ENCODE peak calls at places on chromosome 17, in four cellular contexts. A is GM12878, B is K562, S is HL-60. D is an unnamed sample.

GRCh38 chr17:81912441-81913309 is 1.5 kb upstream of the PCYT2 start:
- DNase-seq in A (no peak), B (peak), S (no peak), D (no peak)

GRCh38 chr17:82212331-82213250 is at the start of gene CCDC57:
- DNase-seq in A (no peak), B (peak), S (peak), D (peak)

GRCh38 chr17:21522755-21523154 is 146.6 kb downstream of the KCNJ12 start:
- DNase-seq in A (no peak), B (no peak), S (no peak), D (no peak)

GRCh38 chr17:33696102-33696501 is 403.0 kb upstream of the ASIC2 start:
- DNase-seq in A (no peak), B (peak), S (no peak), D (no peak)

GRCh38 chr17:79097226-79098055 is 22.8 kb downstream of the ENGASE start:
- DNase-seq in A (no peak), B (peak), S (no peak), D (no peak)

GRCh38 chr17:60305141-60305540 is 86.8 kb downstream of the USP32 start:
- DNase-seq in A (peak), B (no peak), S (peak), D (no peak)

GRCh38 chr17:66290097-66290722 is 12.2 kb upstream of the PRKCA start:
- DNase-seq in A (no peak), B (peak), S (no peak), D (no peak)

GRCh38 chr17:81553616-81554181 is 1.5 kb upstream of the FAAP100 start:
- DNase-seq in A (peak), B (peak), S (peak), D (no peak)

GRCh38 chr17:75090871-75091854 is 3.4 kb downstream of the SLC16A5 start:
- DNase-seq in A (no peak), B (peak), S (no peak), D (no peak)

GRCh38 chr17:37368577-37368976 is 7.2 kb upstream of the C17orf78 start:
- DNase-seq in A (no peak), B (no peak), S (peak), D (no peak)

GRCh38 chr17:3636154-3636907 is at the start of the genes CTNS and SHPK:
- DNase-seq in A (peak), B (peak), S (peak), D (peak)

GRCh38 chr17:40025991-40026815 is 11.0 kb downstream of the CSF3 start:
- DNase-seq in A (no peak), B (no peak), S (no peak), D (no peak)

GRCh38 chr17:38353084-38353604 is 1.5 kb downstream of the SOCS7 start:
- DNase-seq in A (no peak), B (no peak), S (no peak), D (no peak)

GRCh38 chr17:63943745-63944144 is 11.6 kb upstream of the CD79B start:
- DNase-seq in A (no peak), B (no peak), S (no peak), D (no peak)

GRCh38 chr17:56021681-56022205 is 131.5 kb upstream of the ANKFN1 start:
- DNase-seq in A (no peak), B (no peak), S (no peak), D (no peak)

GRCh38 chr17:4858880-4859260 is 25.7 kb downstream of the MINK1 start:
- DNase-seq in A (no peak), B (no peak), S (no peak), D (no peak)

GRCh38 chr17:34979650-34980352 is 511 bp upstream of the LIG3 start:
- DNase-seq in A (no peak), B (peak), S (no peak), D (no peak)

GRCh38 chr17:5592382-5592781 is 8.1 kb upstream of the NLRP1 start:
- DNase-seq in A (no peak), B (no peak), S (no peak), D (no peak)

GRCh38 chr17:49853470-49854015 is 5.7 kb upstream of the TAC4 start:
- DNase-seq in A (no peak), B (no peak), S (no peak), D (no peak)

GRCh38 chr17:4074831-4075495 is 67.9 kb downstream of the ZZEF1 start:
- DNase-seq in A (peak), B (peak), S (peak), D (peak)

GRCh38 chr17:82275326-82275725 is 1.8 kb upstream of the CSNK1D start:
- DNase-seq in A (no peak), B (no peak), S (no peak), D (no peak)

GRCh38 chr17:61454932-61455753 is 2.9 kb downstream of the TBX4 start:
- DNase-seq in A (no peak), B (no peak), S (no peak), D (no peak)

GRCh38 chr17:57597531-57598453 is 147.3 kb downstream of the CCDC182 start:
- DNase-seq in A (no peak), B (peak), S (peak), D (no peak)

GRCh38 chr17:4980644-4981216 is 6.7 kb downstream of the CAMTA2 start:
- DNase-seq in A (no peak), B (peak), S (peak), D (peak)

GRCh38 chr17:41453069-41453468 is 12.3 kb upstream of the KRT38 start:
- DNase-seq in A (no peak), B (no peak), S (no peak), D (no peak)

GRCh38 chr17:41455236-41455635 is 11.9 kb downstream of the KRT32 start:
- DNase-seq in A (no peak), B (no peak), S (no peak), D (no peak)

GRCh38 chr17:41451154-41451728 is 10.5 kb upstream of the KRT38 start:
- DNase-seq in A (no peak), B (no peak), S (no peak), D (no peak)

GRCh38 chr17:41449008-41449407 is 8.2 kb upstream of the KRT38 start:
- DNase-seq in A (no peak), B (no peak), S (no peak), D (no peak)

GRCh38 chr17:41452276-41452675 is 11.5 kb upstream of the KRT38 start:
- DNase-seq in A (no peak), B (no peak), S (peak), D (no peak)
- TF ChIP-seq POLR2AphosphoS5 in A (no peak), B (no peak), S (no peak), D (no peak)

DNA sequence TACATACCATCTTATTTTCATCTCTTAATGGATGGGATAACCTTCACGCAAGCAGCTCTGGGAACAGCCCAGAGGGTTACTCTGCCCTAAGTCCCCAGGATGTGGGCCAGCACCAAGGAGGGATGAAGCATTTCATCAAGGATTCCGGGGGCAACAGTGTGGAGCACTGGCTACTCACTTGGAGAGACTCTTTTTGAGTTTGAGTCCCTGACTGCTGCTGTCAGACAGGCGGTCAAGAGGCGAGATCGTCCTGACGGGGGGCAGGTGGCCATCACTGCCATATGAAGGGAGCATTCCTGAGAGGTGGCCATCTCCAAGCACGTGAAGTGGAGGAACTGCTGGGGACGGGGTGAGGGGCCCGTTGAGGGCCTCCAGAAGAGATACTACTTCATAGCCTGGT is 18.1 kb upstream of the FOXJ1 start:
- DNase-seq in A (no peak), B (no peak), S (no peak), D (no peak)
- TF ChIP-seq SPI1 in A (no peak), B (no peak), S (no peak), D (no peak)

DNA sequence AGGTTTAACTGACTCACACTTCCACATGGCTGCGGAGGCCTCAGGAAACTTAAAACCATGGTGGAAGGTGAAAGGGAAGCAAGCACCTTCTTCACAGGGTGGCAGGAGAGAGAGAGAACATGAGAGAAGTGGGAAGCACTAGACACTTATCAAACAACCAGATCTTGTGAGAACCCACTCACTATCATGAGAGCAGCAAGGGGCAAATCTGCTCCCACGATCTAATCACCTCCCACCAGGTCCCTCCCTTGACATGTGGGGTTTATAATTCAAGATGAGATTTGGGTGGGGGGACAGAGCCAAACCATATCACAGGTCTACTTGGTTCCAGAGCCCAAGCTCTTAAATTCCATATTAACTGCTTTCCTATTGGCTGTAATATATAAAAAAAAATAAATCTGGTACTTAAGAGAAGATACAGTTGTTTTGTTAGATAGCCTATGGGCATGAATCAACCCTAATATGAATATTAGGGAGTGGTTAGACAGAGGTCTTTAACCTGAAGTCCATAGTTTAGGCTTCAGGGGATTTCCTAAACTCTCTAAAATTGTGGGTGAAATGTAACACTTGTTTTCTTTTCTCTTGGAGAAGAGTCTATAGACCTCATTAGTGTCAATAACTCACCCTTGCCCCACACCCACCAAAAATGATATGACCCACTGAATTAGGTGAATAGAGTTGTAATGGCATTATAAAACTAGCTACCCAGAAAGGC is 56.7 kb downstream of the SKAP1 start:
- DNase-seq in A (no peak), B (no peak), S (no peak), D (no peak)
- TF ChIP-seq POLR2AphosphoS5 in A (no peak), B (no peak), S (no peak), D (no peak)

DNA sequence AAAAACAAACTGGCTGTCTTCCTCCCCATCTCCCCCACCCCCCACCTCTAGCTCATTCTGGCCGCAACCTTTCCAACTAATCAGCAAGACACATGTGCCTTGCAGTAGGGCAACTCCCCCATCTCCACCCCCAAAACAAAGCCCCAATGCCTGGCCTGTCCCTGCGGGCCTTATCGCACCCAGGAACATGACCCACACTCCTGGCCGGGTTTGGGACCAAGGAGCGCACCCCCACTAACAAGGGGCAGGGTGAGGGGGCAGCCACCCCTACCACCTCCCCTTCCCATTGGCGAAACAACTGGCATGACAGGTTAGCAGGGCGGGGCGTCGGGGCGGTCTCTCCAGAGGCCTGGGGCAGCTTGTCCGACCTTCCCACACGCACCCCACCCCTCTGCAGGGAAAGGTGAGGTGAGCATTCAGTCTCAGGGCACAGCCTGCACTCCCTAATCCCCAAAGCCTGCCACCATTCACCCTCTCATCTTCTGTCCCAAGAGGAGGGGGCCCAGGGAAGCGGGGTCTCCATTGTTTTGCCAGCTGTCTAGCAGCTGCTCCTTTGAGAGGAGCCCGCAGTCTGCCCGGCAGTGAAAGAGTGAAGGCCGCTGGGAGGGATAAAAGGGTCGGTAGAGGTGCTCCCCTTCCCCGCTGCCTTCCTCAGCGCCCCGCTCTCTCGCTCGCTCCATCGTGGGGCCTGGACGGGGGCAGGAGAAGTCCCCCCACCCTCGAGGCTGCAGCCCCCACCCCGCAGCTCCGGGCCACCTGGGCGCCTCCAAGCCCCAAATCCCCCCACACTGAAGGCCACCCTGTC is 764 bp downstream of the MYO18A start:
- DNase-seq in A (no peak), B (peak), S (no peak), D (no peak)
- TF ChIP-seq SPI1 in A (no peak), B (no peak), S (no peak), D (no peak)

GRCh38 chr17:77322534-77323412 is 182.0 kb downstream of the SEC14L1 start:
- DNase-seq in A (no peak), B (peak), S (peak), D (no peak)
- TF ChIP-seq POLR2AphosphoS5 in A (peak), B (no peak), S (no peak), D (no peak)

DNA sequence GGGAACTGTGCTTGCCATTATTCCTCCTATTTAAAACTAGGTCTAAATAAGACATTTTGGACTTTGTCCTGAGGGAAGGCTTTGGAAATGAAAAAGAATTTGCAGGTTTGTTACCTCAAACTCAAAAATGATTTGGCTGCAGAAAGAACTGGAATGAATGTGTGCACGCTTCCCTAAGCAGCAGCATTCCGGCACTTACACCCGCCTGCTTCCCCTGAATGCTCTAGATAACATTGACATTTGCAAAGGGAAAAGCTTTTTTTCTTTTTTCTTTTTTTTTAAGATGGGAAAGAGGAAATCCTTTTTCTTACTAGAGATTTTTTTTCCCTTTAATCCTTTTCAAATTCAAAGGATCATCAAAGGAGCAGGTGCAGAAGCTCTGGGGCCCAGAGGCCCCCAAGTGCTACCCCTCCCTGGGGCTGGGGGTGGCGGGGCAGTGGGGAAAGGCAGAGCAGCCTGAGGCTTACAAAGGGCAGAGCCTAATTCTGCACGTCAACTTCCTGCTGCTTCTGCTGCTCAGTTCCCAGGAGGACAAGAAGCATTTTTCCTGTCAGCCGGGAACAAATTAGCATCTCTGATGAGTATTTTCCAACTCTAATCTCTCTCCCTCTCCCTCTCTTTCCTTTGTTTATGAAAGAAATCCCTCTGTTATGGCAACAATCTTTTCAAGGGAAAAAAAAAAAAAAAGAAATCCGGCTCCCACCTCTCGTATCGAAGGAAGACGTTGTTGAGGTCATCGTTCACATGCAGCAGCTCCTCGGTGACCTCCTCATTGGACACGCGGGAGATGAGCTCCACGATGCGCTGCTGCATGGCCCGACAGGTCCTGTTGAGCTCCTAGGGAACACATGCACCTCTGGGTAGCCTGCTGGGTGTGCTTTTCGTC is 32.1 kb upstream of the SREBF1 start:
- DNase-seq in A (no peak), B (no peak), S (no peak), D (no peak)
- TF ChIP-seq SPI1 in A (no peak), B (no peak), S (no peak), D (no peak)

GRCh38 chr17:27810902-27811557 is 10.7 kb upstream of the NOS2 start:
- DNase-seq in A (no peak), B (no peak), S (no peak), D (no peak)

GRCh38 chr17:27811961-27812360 is 11.6 kb upstream of the NOS2 start:
- DNase-seq in A (no peak), B (peak), S (no peak), D (no peak)

GRCh38 chr17:27808629-27809028 is 8.3 kb upstream of the NOS2 start:
- DNase-seq in A (peak), B (no peak), S (no peak), D (no peak)

GRCh38 chr17:27809555-27809954 is 9.2 kb upstream of the NOS2 start:
- DNase-seq in A (no peak), B (no peak), S (no peak), D (no peak)

GRCh38 chr17:27810211-27810901 is 10.0 kb upstream of the NOS2 start:
- DNase-seq in A (peak), B (no peak), S (no peak), D (peak)
- TF ChIP-seq POLR2AphosphoS5 in A (peak), B (no peak), S (no peak), D (no peak)

DNA sequence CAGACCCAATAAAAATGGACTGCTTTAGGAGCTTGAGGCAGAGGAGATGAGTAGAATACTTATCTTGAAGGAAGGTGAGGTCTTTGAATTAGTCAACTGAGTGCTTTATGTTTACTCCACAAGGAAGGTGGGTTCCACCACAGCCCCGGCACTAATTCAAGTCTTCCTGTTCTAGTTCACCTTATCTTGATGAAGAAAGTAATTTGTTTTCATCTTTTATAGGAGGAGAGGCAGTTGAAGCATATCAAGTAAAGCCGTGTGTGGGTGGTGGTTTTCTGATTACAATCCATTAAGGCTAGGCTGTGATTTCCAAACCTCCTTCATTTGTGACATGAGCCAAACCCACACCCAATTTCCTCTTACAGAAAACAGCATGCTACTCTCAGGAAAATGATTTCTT is 35.6 kb downstream of the CDRT15 start:
- DNase-seq in A (no peak), B (no peak), S (peak), D (no peak)
- TF ChIP-seq SPI1 in A (no peak), B (no peak), S (no peak), D (no peak)

D was measured in GM12891.